ENCODE peak calls at places on chromosome 1, in five cellular contexts. M is NCI-H1105 treated with DMSO at 0.1 percent for 48 hours, I is NCI-H146, Y is left colon, L is RWPE2. F is an unnamed sample.

GRCh38 chr1:204345425-204345824 is 14.3 kb downstream of the PLEKHA6 start:
- DNase-seq in I (no peak), M (no peak), Y (no peak), L (no peak), F (no peak)

GRCh38 chr1:231841616-231842344 is 215.2 kb downstream of the DISC1 start:
- DNase-seq in L (no peak), Y (no peak), I (no peak), M (no peak), F (no peak)

GRCh38 chr1:1946540-1946939 is 27.5 kb upstream of the TMEM52 start:
- DNase-seq in Y (no peak), I (no peak), L (no peak), M (no peak), F (no peak)

GRCh38 chr1:34950428-34950827 is 21.0 kb upstream of the DLGAP3 start:
- DNase-seq in L (no peak), M (no peak), I (no peak), Y (no peak), F (no peak)

GRCh38 chr1:244801246-244801645 is 34.2 kb upstream of the COX20 start:
- DNase-seq in L (no peak), M (no peak), I (peak), Y (no peak), F (peak)

GRCh38 chr1:105210747-105211146 is 1461.0 kb downstream of the AMY1C start:
- DNase-seq in L (no peak), M (no peak), I (no peak), Y (no peak), F (no peak)

GRCh38 chr1:83023212-83023611 is 975.7 kb downstream of the TTLL7 start:
- DNase-seq in Y (no peak), I (no peak), M (no peak), L (no peak), F (no peak)

GRCh38 chr1:174942547-174943255 is 57.0 kb upstream of the CACYBP start:
- DNase-seq in L (no peak), Y (no peak), I (no peak), M (no peak), F (no peak)

GRCh38 chr1:215719569-215719968 is 152.5 kb downstream of the KCTD3 start:
- DNase-seq in Y (no peak), I (no peak), L (no peak), M (no peak), F (no peak)

GRCh38 chr1:205444300-205444930 is 11.4 kb downstream of the BLACAT1 start:
- DNase-seq in Y (peak), I (no peak), M (no peak), L (no peak), F (no peak)

GRCh38 chr1:89904219-89904980 is 83.6 kb downstream of the LRRC8D start:
- DNase-seq in Y (no peak), L (no peak), I (no peak), M (no peak), F (no peak)

GRCh38 chr1:27538793-27539192 is 48.8 kb upstream of the WASF2 start:
- DNase-seq in Y (no peak), M (no peak), L (no peak), I (no peak), F (no peak)

GRCh38 chr1:14039894-14040430 is 340.0 kb downstream of the PRDM2 start:
- DNase-seq in M (no peak), I (no peak), Y (no peak), L (no peak), F (no peak)

GRCh38 chr1:195745170-195746009 is 862.9 kb downstream of the KCNT2 start:
- DNase-seq in L (no peak), I (no peak), M (peak), Y (no peak), F (no peak)

GRCh38 chr1:4931486-4931885 is 277.1 kb downstream of the AJAP1 start:
- DNase-seq in L (no peak), M (no peak), Y (no peak), I (no peak), F (no peak)

GRCh38 chr1:45787905-45788304 is 15.5 kb upstream of the MAST2 start:
- DNase-seq in I (no peak), M (no peak), L (no peak), Y (no peak), F (no peak)

GRCh38 chr1:226679853-226680516 is 59.1 kb downstream of the ITPKB start:
- DNase-seq in L (no peak), I (no peak), Y (peak), M (no peak), F (peak)

GRCh38 chr1:234481771-234482170 is 2.8 kb upstream of the TARBP1 start:
- DNase-seq in M (no peak), Y (no peak), L (no peak), I (no peak), F (no peak)

GRCh38 chr1:39268112-39268581 is 63.7 kb downstream of the MACF1 start:
- DNase-seq in I (peak), L (no peak), M (peak), Y (peak), F (no peak)

GRCh38 chr1:55833452-55834160 is 618.4 kb upstream of the USP24 start:
- DNase-seq in Y (no peak), I (no peak), L (no peak), M (no peak), F (no peak)

GRCh38 chr1:246367046-246367445 is 140.0 kb downstream of the SMYD3 start:
- DNase-seq in M (no peak), I (no peak), L (no peak), Y (no peak), F (no peak)

GRCh38 chr1:186662752-186663151 is 17.5 kb downstream of the PTGS2 start:
- DNase-seq in M (no peak), L (no peak), Y (no peak), I (no peak), F (no peak)

GRCh38 chr1:10502206-10502605 is 27.5 kb downstream of the PEX14 start:
- DNase-seq in M (no peak), Y (no peak), I (no peak), L (no peak), F (no peak)

GRCh38 chr1:29393451-29393826 is 157.1 kb downstream of the PTPRU start:
- DNase-seq in L (no peak), I (no peak), Y (no peak), M (no peak), F (no peak)

F was measured in CD4-positive, alpha-beta T cell.